ENCODE peak calls at places on chromosomes 5 and 9, in seven cellular contexts. N, E, Q, I, S, P and J are unnamed samples.
A peak's percentile ranks its signal among the peaks of the same experiment; 100 is the strongest.

GRCh38 chr9:113508111-113508749 is 44.7 kb downstream of the RGS3 start:
- DNase-seq in N (no peak), E (no peak), Q (no peak), I (peak; percentile 47), S (peak; percentile 43), P (no peak), J (no peak)

GRCh38 chr5:21071986-21072385 is 1084.0 kb upstream of the CDH18 start:
- DNase-seq in N (no peak), E (no peak), Q (no peak), I (no peak), S (no peak), P (no peak), J (no peak)

GRCh38 chr5:16673241-16673998 is 56.6 kb upstream of the RETREG1 start:
- DNase-seq in N (no peak), E (no peak), Q (no peak), I (no peak), S (no peak), P (no peak), J (no peak)

GRCh38 chr9:105993921-105994715 is 299.8 kb downstream of the TMEM38B start:
- DNase-seq in N (no peak), E (no peak), Q (no peak), I (no peak), S (no peak), P (no peak), J (no peak)

GRCh38 chr5:150758534-150759333 is at the start of gene DCTN4:
- DNase-seq in N (peak; percentile 96), E (peak; percentile 97), Q (peak; percentile 98), I (peak; percentile 95), S (peak; percentile 98), P (peak; percentile 96), J (peak; percentile 97)

GRCh38 chr9:121059998-121060636 is 10.0 kb upstream of the C5 start:
- DNase-seq in N (no peak), E (peak; percentile 87), Q (no peak), I (peak; percentile 52), S (peak; percentile 87), P (peak; percentile 61), J (no peak)

GRCh38 chr5:135569755-135570452 is 8.9 kb downstream of the CXCL14 start:
- DNase-seq in N (peak; percentile 25), E (peak; percentile 78), Q (peak; percentile 62), I (peak; percentile 21), S (peak; percentile 72), P (peak; percentile 73), J (peak; percentile 46)

GRCh38 chr5:126508962-126509279 is 85.7 kb downstream of the GRAMD2B start:
- DNase-seq in N (peak; percentile 64), E (no peak), Q (no peak), I (no peak), S (no peak), P (no peak), J (no peak)

GRCh38 chr9:130766904-130767262 is 68.2 kb upstream of the ABL1 start:
- DNase-seq in N (no peak), E (no peak), Q (no peak), I (no peak), S (no peak), P (no peak), J (no peak)

GRCh38 chr5:106415541-106415940 is 1255.2 kb downstream of the EFNA5 start:
- DNase-seq in N (no peak), E (no peak), Q (no peak), I (no peak), S (peak; percentile 18), P (no peak), J (no peak)

GRCh38 chr9:18746631-18747030 is 272.7 kb downstream of the ADAMTSL1 start:
- DNase-seq in N (no peak), E (peak; percentile 25), Q (no peak), I (no peak), S (no peak), P (no peak), J (no peak)

GRCh38 chr5:79962580-79963222 is 28.4 kb downstream of the MTX3 start:
- DNase-seq in N (no peak), E (peak; percentile 88), Q (no peak), I (no peak), S (no peak), P (peak; percentile 39), J (no peak)

GRCh38 chr9:124180557-124180956 is 77.2 kb upstream of the NEK6 start:
- DNase-seq in N (peak; percentile 38), E (no peak), Q (no peak), I (peak; percentile 44), S (peak; percentile 64), P (no peak), J (no peak)

GRCh38 chr5:124997186-124997893 is 250.9 kb upstream of the ZNF608 start:
- DNase-seq in N (no peak), E (no peak), Q (no peak), I (no peak), S (no peak), P (no peak), J (no peak)

GRCh38 chr5:72817639-72818266 is 1.3 kb downstream of the TNPO1 start:
- DNase-seq in N (no peak), E (no peak), Q (no peak), I (no peak), S (no peak), P (no peak), J (no peak)

GRCh38 chr5:107954254-107954653 is 283.5 kb upstream of the EFNA5 start:
- DNase-seq in N (no peak), E (no peak), Q (no peak), I (no peak), S (no peak), P (no peak), J (no peak)

GRCh38 chr5:140109818-140110733 is 3.8 kb upstream of the PURA start:
- DNase-seq in N (no peak), E (no peak), Q (no peak), I (no peak), S (no peak), P (no peak), J (no peak)

GRCh38 chr9:134536101-134536900 is 105.3 kb upstream of the COL5A1 start:
- DNase-seq in N (no peak), E (no peak), Q (peak; percentile 32), I (no peak), S (peak; percentile 58), P (no peak), J (no peak)

GRCh38 chr5:62457071-62457470 is 44.5 kb downstream of the IPO11 start:
- DNase-seq in N (no peak), E (no peak), Q (no peak), I (no peak), S (no peak), P (no peak), J (no peak)

GRCh38 chr9:82489579-82489915 is 501.0 kb downstream of the SPATA31D1 start:
- DNase-seq in N (no peak), E (no peak), Q (no peak), I (no peak), S (no peak), P (no peak), J (peak; percentile 46)

GRCh38 chr9:96327694-96328352 is 25.8 kb upstream of the HSD17B3 start:
- DNase-seq in N (peak; percentile 59), E (peak; percentile 52), Q (no peak), I (peak; percentile 50), S (peak; percentile 80), P (peak; percentile 46), J (no peak)

GRCh38 chr5:179334017-179334765 is 11.1 kb downstream of the ADAMTS2 start:
- DNase-seq in N (no peak), E (no peak), Q (no peak), I (no peak), S (no peak), P (no peak), J (no peak)

GRCh38 chr5:158431369-158432029 is 572.6 kb upstream of the CLINT1 start:
- DNase-seq in N (no peak), E (no peak), Q (no peak), I (no peak), S (no peak), P (no peak), J (no peak)

DNA sequence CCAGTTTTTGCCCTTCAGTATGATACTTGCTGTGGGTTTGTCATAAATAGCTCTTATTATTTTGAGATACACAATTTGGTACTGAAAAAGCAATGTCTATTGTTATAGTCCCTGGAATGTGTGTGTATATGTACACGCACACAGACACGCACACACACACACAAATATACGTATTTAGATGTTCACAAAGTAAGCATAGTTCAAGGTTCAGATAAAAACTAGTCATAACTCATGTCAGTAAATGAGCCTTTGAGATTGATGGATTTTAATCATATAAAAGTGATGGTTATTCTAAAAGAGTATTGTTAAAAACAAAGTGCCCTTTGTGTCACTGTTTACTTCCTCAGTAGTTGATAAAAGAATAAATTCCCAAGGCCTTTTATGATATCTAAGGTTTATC is 147.3 kb downstream of the PARP8 start:
- DNase-seq in N (no peak), E (no peak), Q (no peak), I (no peak), S (no peak), P (no peak), J (no peak)
- TF ChIP-seq CTCF in N (no peak), E (no peak), Q (no peak), I (no peak), S (no peak), P (no peak), J (no peak)

DNA sequence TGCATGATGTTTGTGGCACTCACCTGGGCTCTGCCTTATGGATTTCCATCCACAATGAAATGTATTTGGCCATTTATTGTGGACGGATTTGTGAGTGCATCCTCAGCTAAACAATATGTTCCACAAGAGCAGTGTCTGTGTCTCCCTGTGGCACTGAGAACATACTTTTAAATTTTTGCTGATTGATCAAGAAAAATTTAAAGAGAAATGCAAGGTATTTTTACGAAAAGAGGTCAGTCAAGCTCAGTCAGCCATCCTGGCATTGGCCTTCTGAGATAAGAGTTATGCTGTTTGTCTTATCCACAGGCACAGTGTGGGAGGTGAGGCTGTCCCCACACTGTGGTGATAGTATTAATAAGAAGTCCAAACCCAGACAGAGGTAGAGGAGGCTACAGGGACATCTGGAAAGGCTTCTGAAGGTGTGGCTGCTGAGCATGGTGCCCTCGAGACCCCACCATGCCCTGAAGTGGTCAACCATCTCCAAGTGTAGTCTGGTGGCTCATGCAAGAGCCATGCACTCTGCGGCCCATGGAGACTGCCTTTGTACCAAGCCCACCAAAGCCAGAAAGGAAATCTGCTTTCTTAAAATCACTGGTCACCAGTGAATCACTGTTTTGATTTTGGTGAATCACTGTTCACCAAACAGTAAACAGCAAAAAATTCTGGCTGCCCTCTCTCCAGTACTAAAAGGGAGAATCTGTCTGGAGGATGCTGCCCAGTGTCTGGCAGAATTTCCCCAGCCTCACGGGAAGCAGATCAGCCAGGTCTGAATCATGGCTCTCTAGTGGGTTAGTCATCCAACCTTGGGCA is 28.8 kb downstream of the SPOCK1 start:
- DNase-seq in N (peak; percentile 80), E (no peak), Q (peak; percentile 72), I (peak; percentile 19), S (peak; percentile 8), P (no peak), J (no peak)
- H3K27ac ChIP-seq in N (no peak overlapping the region), E (no peak overlapping the region), Q (peak overlapping the region; percentile 32), I (no peak overlapping the region), S (no peak overlapping the region), P (no peak overlapping the region), J (no peak overlapping the region)

GRCh38 chr5:69115526-69115925 is 21.7 kb downstream of the SLC30A5 start:
- DNase-seq in N (no peak), E (no peak), Q (no peak), I (no peak), S (no peak), P (no peak), J (no peak)
- H3K36me3 ChIP-seq in N (peaks cover 59% of the 10 kb centered on the region), E (peaks cover 19% of the 10 kb centered on the region), Q (peaks cover 99% of the 10 kb centered on the region), I (peaks cover 12% of the 10 kb centered on the region), S (no peaks in the 10 kb centered on the region), P (peaks cover 59% of the 10 kb centered on the region), J (peaks cover 50% of the 10 kb centered on the region)

DNA sequence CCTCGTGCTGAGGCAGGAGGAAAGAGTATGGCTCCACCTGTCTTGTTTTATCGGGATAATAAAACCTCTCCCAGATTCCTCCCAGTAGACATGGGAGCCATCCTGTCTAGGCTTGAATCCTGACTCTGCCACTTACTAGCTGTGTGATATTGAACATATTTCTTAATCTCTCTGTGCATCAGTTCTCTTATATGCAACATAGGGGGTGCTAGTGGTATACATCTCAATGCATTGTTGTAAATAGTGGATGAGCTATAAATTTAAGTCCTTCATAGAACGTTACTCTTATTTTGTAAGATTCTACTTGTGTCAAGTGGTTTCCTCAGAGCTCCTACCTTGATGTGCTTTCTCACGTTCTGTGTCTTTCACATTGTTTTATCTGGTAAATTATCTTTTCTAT is 417.7 kb upstream of the POU5F2 start:
- DNase-seq in N (no peak), E (no peak), Q (no peak), I (no peak), S (no peak), P (no peak), J (no peak)
- TF ChIP-seq CTCF in N (no peak), E (no peak), Q (no peak), I (no peak), S (no peak), P (no peak), J (no peak)